ENCODE peak calls at places on chromosome 4, in eight cellular contexts. One of them, this sample, is unnamed.

GRCh38 chr4:152255437-152255836 is 280.5 kb downstream of the FBXW7 start:
- DNase-seq in HTR-8/SVneo: peak; percentile 61
- DNase-seq in NCI-H510A treated with DMSO at 0.1 percent for 48 hours: peak; percentile 81
- DNase-seq in NCI-H460: no peak
- DNase-seq in NCI-H187 treated with DMSO at 0.1 percent for 48 hours: no peak
- DNase-seq in stimulated activated CD8-positive, alpha-beta memory T cell treated with anti-CD3 and anti-CD28 coated beads, Interleukin-15, amount 100 ng/mL, for 1 hour: no peak
- DNase-seq in stimulated activated CD4-positive, alpha-beta T cell treated with anti-CD3 and anti-CD28 coated beads, TNF-alpha, amount 100 ng/mL, for 1 hour: peak; percentile 54
- DNase-seq in Ammon's horn: no peak
- DNase-seq in this sample: peak; percentile 47

GRCh38 chr4:156503119-156503518 is 468.5 kb downstream of the PDGFC start:
- DNase-seq in HTR-8/SVneo: no peak
- DNase-seq in NCI-H510A treated with DMSO at 0.1 percent for 48 hours: no peak
- DNase-seq in NCI-H460: no peak
- DNase-seq in NCI-H187 treated with DMSO at 0.1 percent for 48 hours: no peak
- DNase-seq in stimulated activated CD8-positive, alpha-beta memory T cell treated with anti-CD3 and anti-CD28 coated beads, Interleukin-15, amount 100 ng/mL, for 1 hour: no peak
- DNase-seq in stimulated activated CD4-positive, alpha-beta T cell treated with anti-CD3 and anti-CD28 coated beads, TNF-alpha, amount 100 ng/mL, for 1 hour: no peak
- DNase-seq in Ammon's horn: no peak
- DNase-seq in this sample: no peak

GRCh38 chr4:153486281-153487151 is 20.4 kb downstream of the TMEM131L start:
- DNase-seq in HTR-8/SVneo: peak; percentile 72
- DNase-seq in NCI-H510A treated with DMSO at 0.1 percent for 48 hours: no peak
- DNase-seq in NCI-H460: no peak
- DNase-seq in NCI-H187 treated with DMSO at 0.1 percent for 48 hours: no peak
- DNase-seq in stimulated activated CD8-positive, alpha-beta memory T cell treated with anti-CD3 and anti-CD28 coated beads, Interleukin-15, amount 100 ng/mL, for 1 hour: no peak
- DNase-seq in stimulated activated CD4-positive, alpha-beta T cell treated with anti-CD3 and anti-CD28 coated beads, TNF-alpha, amount 100 ng/mL, for 1 hour: no peak
- DNase-seq in Ammon's horn: no peak
- DNase-seq in this sample: no peak

GRCh38 chr4:83115000-83115399 is 471 bp upstream of the PLAC8 start:
- DNase-seq in HTR-8/SVneo: no peak
- DNase-seq in NCI-H510A treated with DMSO at 0.1 percent for 48 hours: peak; percentile 73
- DNase-seq in NCI-H460: no peak
- DNase-seq in NCI-H187 treated with DMSO at 0.1 percent for 48 hours: no peak
- DNase-seq in stimulated activated CD8-positive, alpha-beta memory T cell treated with anti-CD3 and anti-CD28 coated beads, Interleukin-15, amount 100 ng/mL, for 1 hour: no peak
- DNase-seq in stimulated activated CD4-positive, alpha-beta T cell treated with anti-CD3 and anti-CD28 coated beads, TNF-alpha, amount 100 ng/mL, for 1 hour: no peak
- DNase-seq in Ammon's horn: no peak
- DNase-seq in this sample: no peak

GRCh38 chr4:153156263-153156662 is 48.0 kb upstream of the TRIM2 start:
- DNase-seq in HTR-8/SVneo: no peak
- DNase-seq in NCI-H510A treated with DMSO at 0.1 percent for 48 hours: no peak
- DNase-seq in NCI-H460: no peak
- DNase-seq in NCI-H187 treated with DMSO at 0.1 percent for 48 hours: no peak
- DNase-seq in stimulated activated CD8-positive, alpha-beta memory T cell treated with anti-CD3 and anti-CD28 coated beads, Interleukin-15, amount 100 ng/mL, for 1 hour: no peak
- DNase-seq in stimulated activated CD4-positive, alpha-beta T cell treated with anti-CD3 and anti-CD28 coated beads, TNF-alpha, amount 100 ng/mL, for 1 hour: no peak
- DNase-seq in Ammon's horn: no peak
- DNase-seq in this sample: no peak

GRCh38 chr4:105624530-105624929 is 72.1 kb downstream of the ARHGEF38 start:
- DNase-seq in HTR-8/SVneo: no peak
- DNase-seq in NCI-H510A treated with DMSO at 0.1 percent for 48 hours: no peak
- DNase-seq in NCI-H460: no peak
- DNase-seq in NCI-H187 treated with DMSO at 0.1 percent for 48 hours: no peak
- DNase-seq in stimulated activated CD8-positive, alpha-beta memory T cell treated with anti-CD3 and anti-CD28 coated beads, Interleukin-15, amount 100 ng/mL, for 1 hour: no peak
- DNase-seq in stimulated activated CD4-positive, alpha-beta T cell treated with anti-CD3 and anti-CD28 coated beads, TNF-alpha, amount 100 ng/mL, for 1 hour: no peak
- DNase-seq in Ammon's horn: peak; percentile 16
- DNase-seq in this sample: no peak

GRCh38 chr4:111781611-111782010 is 363.6 kb upstream of the FAM241A start:
- DNase-seq in HTR-8/SVneo: no peak
- DNase-seq in NCI-H510A treated with DMSO at 0.1 percent for 48 hours: no peak
- DNase-seq in NCI-H460: no peak
- DNase-seq in NCI-H187 treated with DMSO at 0.1 percent for 48 hours: no peak
- DNase-seq in stimulated activated CD8-positive, alpha-beta memory T cell treated with anti-CD3 and anti-CD28 coated beads, Interleukin-15, amount 100 ng/mL, for 1 hour: no peak
- DNase-seq in stimulated activated CD4-positive, alpha-beta T cell treated with anti-CD3 and anti-CD28 coated beads, TNF-alpha, amount 100 ng/mL, for 1 hour: no peak
- DNase-seq in Ammon's horn: no peak
- DNase-seq in this sample: no peak

GRCh38 chr4:161254375-161254774 is 909.4 kb downstream of the FSTL5 start:
- DNase-seq in HTR-8/SVneo: no peak
- DNase-seq in NCI-H510A treated with DMSO at 0.1 percent for 48 hours: no peak
- DNase-seq in NCI-H460: peak; percentile 2
- DNase-seq in NCI-H187 treated with DMSO at 0.1 percent for 48 hours: no peak
- DNase-seq in stimulated activated CD8-positive, alpha-beta memory T cell treated with anti-CD3 and anti-CD28 coated beads, Interleukin-15, amount 100 ng/mL, for 1 hour: no peak
- DNase-seq in stimulated activated CD4-positive, alpha-beta T cell treated with anti-CD3 and anti-CD28 coated beads, TNF-alpha, amount 100 ng/mL, for 1 hour: no peak
- DNase-seq in Ammon's horn: no peak
- DNase-seq in this sample: no peak

GRCh38 chr4:180081072-180081471 is 2162.1 kb upstream of the TENM3 start:
- DNase-seq in HTR-8/SVneo: no peak
- DNase-seq in NCI-H510A treated with DMSO at 0.1 percent for 48 hours: no peak
- DNase-seq in NCI-H460: no peak
- DNase-seq in NCI-H187 treated with DMSO at 0.1 percent for 48 hours: no peak
- DNase-seq in stimulated activated CD8-positive, alpha-beta memory T cell treated with anti-CD3 and anti-CD28 coated beads, Interleukin-15, amount 100 ng/mL, for 1 hour: no peak
- DNase-seq in stimulated activated CD4-positive, alpha-beta T cell treated with anti-CD3 and anti-CD28 coated beads, TNF-alpha, amount 100 ng/mL, for 1 hour: no peak
- DNase-seq in Ammon's horn: no peak
- DNase-seq in this sample: no peak

GRCh38 chr4:8414377-8414776 is 26.1 kb downstream of the ACOX3 start:
- DNase-seq in HTR-8/SVneo: no peak
- DNase-seq in NCI-H510A treated with DMSO at 0.1 percent for 48 hours: no peak
- DNase-seq in NCI-H460: no peak
- DNase-seq in NCI-H187 treated with DMSO at 0.1 percent for 48 hours: no peak
- DNase-seq in stimulated activated CD8-positive, alpha-beta memory T cell treated with anti-CD3 and anti-CD28 coated beads, Interleukin-15, amount 100 ng/mL, for 1 hour: no peak
- DNase-seq in stimulated activated CD4-positive, alpha-beta T cell treated with anti-CD3 and anti-CD28 coated beads, TNF-alpha, amount 100 ng/mL, for 1 hour: no peak
- DNase-seq in Ammon's horn: no peak
- DNase-seq in this sample: no peak

GRCh38 chr4:188262464-188262863 is 123.2 kb downstream of the TRIML1 start:
- DNase-seq in HTR-8/SVneo: peak; percentile 74
- DNase-seq in NCI-H510A treated with DMSO at 0.1 percent for 48 hours: no peak
- DNase-seq in NCI-H460: no peak
- DNase-seq in NCI-H187 treated with DMSO at 0.1 percent for 48 hours: no peak
- DNase-seq in stimulated activated CD8-positive, alpha-beta memory T cell treated with anti-CD3 and anti-CD28 coated beads, Interleukin-15, amount 100 ng/mL, for 1 hour: no peak
- DNase-seq in stimulated activated CD4-positive, alpha-beta T cell treated with anti-CD3 and anti-CD28 coated beads, TNF-alpha, amount 100 ng/mL, for 1 hour: no peak
- DNase-seq in Ammon's horn: no peak
- DNase-seq in this sample: no peak

GRCh38 chr4:11397819-11398610 is 30.7 kb downstream of the HS3ST1 start:
- DNase-seq in HTR-8/SVneo: no peak
- DNase-seq in NCI-H510A treated with DMSO at 0.1 percent for 48 hours: no peak
- DNase-seq in NCI-H460: no peak
- DNase-seq in NCI-H187 treated with DMSO at 0.1 percent for 48 hours: no peak
- DNase-seq in stimulated activated CD8-positive, alpha-beta memory T cell treated with anti-CD3 and anti-CD28 coated beads, Interleukin-15, amount 100 ng/mL, for 1 hour: no peak
- DNase-seq in stimulated activated CD4-positive, alpha-beta T cell treated with anti-CD3 and anti-CD28 coated beads, TNF-alpha, amount 100 ng/mL, for 1 hour: no peak
- DNase-seq in Ammon's horn: no peak
- DNase-seq in this sample: peak; percentile 49

GRCh38 chr4:115781528-115782146 is 668.2 kb upstream of the NDST4 start:
- DNase-seq in HTR-8/SVneo: no peak
- DNase-seq in NCI-H510A treated with DMSO at 0.1 percent for 48 hours: no peak
- DNase-seq in NCI-H460: no peak
- DNase-seq in NCI-H187 treated with DMSO at 0.1 percent for 48 hours: no peak
- DNase-seq in stimulated activated CD8-positive, alpha-beta memory T cell treated with anti-CD3 and anti-CD28 coated beads, Interleukin-15, amount 100 ng/mL, for 1 hour: no peak
- DNase-seq in stimulated activated CD4-positive, alpha-beta T cell treated with anti-CD3 and anti-CD28 coated beads, TNF-alpha, amount 100 ng/mL, for 1 hour: no peak
- DNase-seq in Ammon's horn: peak; percentile 18
- DNase-seq in this sample: no peak

GRCh38 chr4:74440356-74440755 is 4.6 kb upstream of the AREG start:
- DNase-seq in HTR-8/SVneo: no peak
- DNase-seq in NCI-H510A treated with DMSO at 0.1 percent for 48 hours: no peak
- DNase-seq in NCI-H460: no peak
- DNase-seq in NCI-H187 treated with DMSO at 0.1 percent for 48 hours: no peak
- DNase-seq in stimulated activated CD8-positive, alpha-beta memory T cell treated with anti-CD3 and anti-CD28 coated beads, Interleukin-15, amount 100 ng/mL, for 1 hour: no peak
- DNase-seq in stimulated activated CD4-positive, alpha-beta T cell treated with anti-CD3 and anti-CD28 coated beads, TNF-alpha, amount 100 ng/mL, for 1 hour: no peak
- DNase-seq in Ammon's horn: no peak
- DNase-seq in this sample: no peak

GRCh38 chr4:37008199-37008598 is 236.3 kb upstream of the NWD2 start:
- DNase-seq in HTR-8/SVneo: no peak
- DNase-seq in NCI-H510A treated with DMSO at 0.1 percent for 48 hours: peak; percentile 87
- DNase-seq in NCI-H460: peak; percentile 67
- DNase-seq in NCI-H187 treated with DMSO at 0.1 percent for 48 hours: no peak
- DNase-seq in stimulated activated CD8-positive, alpha-beta memory T cell treated with anti-CD3 and anti-CD28 coated beads, Interleukin-15, amount 100 ng/mL, for 1 hour: no peak
- DNase-seq in stimulated activated CD4-positive, alpha-beta T cell treated with anti-CD3 and anti-CD28 coated beads, TNF-alpha, amount 100 ng/mL, for 1 hour: no peak
- DNase-seq in Ammon's horn: no peak
- DNase-seq in this sample: no peak

GRCh38 chr4:176187610-176188009 is 7.8 kb downstream of the SPATA4 start:
- DNase-seq in HTR-8/SVneo: no peak
- DNase-seq in NCI-H510A treated with DMSO at 0.1 percent for 48 hours: no peak
- DNase-seq in NCI-H460: no peak
- DNase-seq in NCI-H187 treated with DMSO at 0.1 percent for 48 hours: no peak
- DNase-seq in stimulated activated CD8-positive, alpha-beta memory T cell treated with anti-CD3 and anti-CD28 coated beads, Interleukin-15, amount 100 ng/mL, for 1 hour: no peak
- DNase-seq in stimulated activated CD4-positive, alpha-beta T cell treated with anti-CD3 and anti-CD28 coated beads, TNF-alpha, amount 100 ng/mL, for 1 hour: no peak
- DNase-seq in Ammon's horn: no peak
- DNase-seq in this sample: no peak

GRCh38 chr4:2413821-2414610 is 4.4 kb downstream of the ZFYVE28 start:
- DNase-seq in HTR-8/SVneo: no peak
- DNase-seq in NCI-H510A treated with DMSO at 0.1 percent for 48 hours: no peak
- DNase-seq in NCI-H460: no peak
- DNase-seq in NCI-H187 treated with DMSO at 0.1 percent for 48 hours: no peak
- DNase-seq in stimulated activated CD8-positive, alpha-beta memory T cell treated with anti-CD3 and anti-CD28 coated beads, Interleukin-15, amount 100 ng/mL, for 1 hour: no peak
- DNase-seq in stimulated activated CD4-positive, alpha-beta T cell treated with anti-CD3 and anti-CD28 coated beads, TNF-alpha, amount 100 ng/mL, for 1 hour: no peak
- DNase-seq in Ammon's horn: no peak
- DNase-seq in this sample: no peak

This sample was measured in GM13976.